ENCODE peak calls at places on chromosome 5, in nine cellular contexts. B is cardiac muscle cell, S is foreskin fibroblast, Z is kidney epithelial cell, O is fibroblast of lung, U is lower leg skin, V is stomach, P is A549, N is gastrocnemius medialis. M is an unnamed sample.

GRCh38 chr5:14244721-14245518 is 101.8 kb downstream of the TRIO start:
- DNase-seq in O (peak; percentile 83), S (no peak), V (no peak), Z (no peak), P (no peak), B (no peak), N (no peak), U (no peak), M (no peak)

GRCh38 chr5:83095973-83096539 is 18.7 kb downstream of the XRCC4 start:
- DNase-seq in B (peak; percentile 63), V (no peak), U (no peak), S (peak; percentile 92), O (peak; percentile 92), N (no peak), Z (peak; percentile 71), P (peak; percentile 62), M (no peak)

GRCh38 chr5:17024686-17025180 is 88.6 kb upstream of the MYO10 start:
- DNase-seq in S (peak; percentile 73), N (no peak), Z (no peak), U (no peak), O (peak; percentile 53), V (no peak), P (peak; percentile 31), B (peak; percentile 29), M (no peak)

GRCh38 chr5:154077692-154078091 is 38.9 kb downstream of the MFAP3 start:
- DNase-seq in O (peak; percentile 74), S (peak; percentile 80), Z (no peak), U (no peak), V (peak; percentile 67), B (peak; percentile 77), N (peak; percentile 27), P (no peak), M (no peak)

GRCh38 chr5:96788112-96788749 is 19.5 kb downstream of the ERAP1 start:
- DNase-seq in B (peak; percentile 54), O (no peak), S (peak; percentile 31), Z (no peak), N (no peak), V (no peak), P (no peak), U (no peak), M (no peak)

GRCh38 chr5:59709833-59710232 is 183.7 kb downstream of the PDE4D start:
- DNase-seq in B (peak; percentile 86), U (no peak), S (peak; percentile 95), N (no peak), Z (peak; percentile 4), P (peak; percentile 23), O (peak; percentile 88), V (peak; percentile 31), M (no peak)

GRCh38 chr5:121031487-121031886 is 567.4 kb downstream of the PRR16 start:
- DNase-seq in N (no peak), S (peak; percentile 76), U (no peak), O (peak; percentile 5), Z (no peak), V (no peak), B (no peak), P (no peak), M (no peak)

GRCh38 chr5:38290028-38290653 is 31.8 kb downstream of the EGFLAM start:
- DNase-seq in N (no peak), Z (no peak), V (no peak), U (no peak), O (no peak), S (no peak), B (no peak), P (no peak), M (no peak)

GRCh38 chr5:172274951-172275753 is 8.4 kb downstream of the UBTD2 start:
- DNase-seq in N (no peak), U (no peak), S (peak; percentile 28), B (peak; percentile 77), P (no peak), V (no peak), Z (peak; percentile 63), O (no peak), M (no peak)

GRCh38 chr5:178625679-178626483 is 969 bp downstream of the CLK4 start:
- DNase-seq in O (peak; percentile 57), B (peak; percentile 64), S (peak; percentile 40), Z (no peak), U (no peak), P (no peak), V (no peak), N (peak; percentile 22), M (no peak)

GRCh38 chr5:1884638-1885475 is 2.1 kb upstream of the IRX4 start:
- DNase-seq in B (no peak), O (no peak), N (no peak), U (no peak), Z (no peak), P (no peak), V (no peak), S (no peak), M (no peak)

GRCh38 chr5:151793358-151793757 is 21.6 kb downstream of the G3BP1 start:
- DNase-seq in U (no peak), Z (no peak), V (no peak), O (no peak), P (no peak), B (no peak), N (no peak), S (no peak), M (no peak)

GRCh38 chr5:62606878-62607277 is 28.3 kb downstream of the LRRC70 start:
- DNase-seq in Z (no peak), N (no peak), P (no peak), B (peak; percentile 85), S (no peak), V (no peak), U (no peak), O (peak; percentile 36), M (no peak)

GRCh38 chr5:117539692-117540091 is 965.1 kb upstream of the SEMA6A start:
- DNase-seq in O (no peak), P (no peak), N (no peak), U (no peak), S (no peak), Z (no peak), B (no peak), V (no peak), M (no peak)

GRCh38 chr5:14762568-14763216 is 98.2 kb downstream of the OTULIN start:
- DNase-seq in S (no peak), N (no peak), V (no peak), O (no peak), U (no peak), Z (no peak), P (no peak), B (no peak), M (no peak)

GRCh38 chr5:142280066-142281011 is 44.5 kb downstream of the SPRY4 start:
- DNase-seq in Z (no peak), V (no peak), P (no peak), S (no peak), U (no peak), B (peak; percentile 84), O (peak; percentile 86), N (peak; percentile 27), M (no peak)

GRCh38 chr5:161641444-161641843 is 44.1 kb upstream of the GABRA6 start:
- DNase-seq in U (no peak), P (no peak), V (no peak), N (no peak), B (no peak), O (no peak), Z (no peak), S (no peak), M (no peak)

GRCh38 chr5:79236970-79237734 is 1.2 kb downstream of the JMY start:
- DNase-seq in B (peak; percentile 43), V (peak; percentile 53), P (peak; percentile 27), U (peak; percentile 87), Z (no peak), S (peak; percentile 64), O (peak; percentile 60), N (peak; percentile 63), M (peak; percentile 58)

GRCh38 chr5:173010021-173010420 is 26.4 kb downstream of the ATP6V0E1 start:
- DNase-seq in S (peak; percentile 45), V (no peak), Z (peak; percentile 41), U (peak; percentile 18), O (peak; percentile 33), N (no peak), B (no peak), P (no peak), M (no peak)

GRCh38 chr5:169567079-169567478 is 16.5 kb upstream of the SPDL1 start:
- DNase-seq in U (no peak), V (no peak), O (peak; percentile 48), P (no peak), N (no peak), S (peak; percentile 58), Z (no peak), B (peak; percentile 62), M (no peak)

GRCh38 chr5:175697846-175698245 is 40.0 kb downstream of the HRH2 start:
- DNase-seq in P (no peak), V (no peak), S (no peak), N (no peak), U (no peak), B (no peak), Z (no peak), O (no peak), M (no peak)

GRCh38 chr5:83077662-83078261 is 415 bp downstream of the XRCC4 start:
- DNase-seq in P (no peak), N (no peak), S (peak; percentile 42), B (peak; percentile 46), U (no peak), O (peak; percentile 47), Z (no peak), V (no peak), M (no peak)

GRCh38 chr5:159419567-159419966 is 89.3 kb upstream of the IL12B start:
- DNase-seq in N (no peak), S (no peak), Z (no peak), B (no peak), U (no peak), V (no peak), O (no peak), P (peak; percentile 39), M (no peak)
- TF ChIP-seq CTCF in N (no peak), S (no peak), Z (no peak), B (no peak), U (no peak), V (no peak), O (no peak), P (no peak), M (no peak)

GRCh38 chr5:139091439-139092156 is 106.6 kb downstream of the SIL1 start:
- DNase-seq in P (no peak), V (no peak), Z (no peak), O (no peak), N (no peak), U (no peak), S (peak; percentile 9), B (peak; percentile 56), M (no peak)
- TF ChIP-seq CTCF in P (no peak), V (no peak), Z (no peak), O (peak; percentile 40), N (peak; percentile 42), U (no peak), S (no peak), B (peak; percentile 23), M (no peak)

GRCh38 chr5:102154291-102154690 is 141.8 kb downstream of the SLCO4C1 start:
- DNase-seq in P (no peak), V (no peak), N (no peak), Z (no peak), O (no peak), B (no peak), U (no peak), S (no peak), M (no peak)
- TF ChIP-seq CTCF in P (no peak), V (no peak), N (no peak), Z (no peak), O (no peak), B (no peak), U (no peak), S (no peak), M (no peak)

DNA sequence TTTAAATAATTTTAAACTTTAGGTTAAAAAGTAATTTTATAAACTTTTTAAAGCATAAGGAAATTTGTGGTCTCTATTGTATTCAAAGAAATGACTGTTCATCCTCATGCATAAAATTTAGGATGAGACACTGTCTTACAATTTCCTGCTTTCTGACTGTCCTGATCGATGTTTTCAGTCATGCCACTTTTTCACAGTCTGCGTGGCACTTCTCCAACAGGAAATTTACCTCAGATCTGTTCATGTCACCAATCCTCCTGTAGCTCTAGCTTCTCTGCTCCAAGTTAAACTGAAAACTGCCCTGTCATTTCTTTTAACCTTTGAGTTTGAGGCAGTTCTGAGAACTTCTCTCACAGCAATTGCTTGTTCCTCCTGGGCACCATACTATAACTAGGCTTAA is 455.2 kb downstream of the EFNA5 start:
- DNase-seq in U (no peak), V (no peak), Z (no peak), S (no peak), B (no peak), P (peak; percentile 2), O (peak; percentile 23), N (no peak), M (no peak)
- TF ChIP-seq CTCF in U (no peak), V (no peak), Z (no peak), S (no peak), B (no peak), P (no peak), O (no peak), N (no peak), M (no peak)

M was measured in mesothelial cell of epicardium.